ENCODE peak calls at places on chromosomes 3 and 15, in ten cellular contexts. I is cardiac muscle cell; A is HepG2; P is neuronal stem cell; V is psoas muscle; Q is ovary; S is CD8-positive, alpha-beta memory T cell; C is right atrium auricular region; Z is DND-41; N is GM23248. R is an unnamed sample. For H3K9me3, the result is how much of the 10 kb centered on the place peaks cover.

GRCh38 chr15:65512807-65513416 is 4.6 kb downstream of the DPP8 start:
- DNase-seq in V (peak), Q (peak), A (no peak), I (no peak), S (no peak), P (no peak), C (peak), Z (no peak), N (peak), R (no peak)

GRCh38 chr3:95289295-95289694 is 1226.4 kb downstream of the NSUN3 start:
- DNase-seq in I (no peak), C (no peak), A (no peak), Q (no peak), V (no peak), Z (no peak), P (no peak), N (peak), S (no peak), R (no peak)

GRCh38 chr3:76063019-76063418 is 277.7 kb upstream of the ZNF717 start:
- DNase-seq in N (peak), V (no peak), C (no peak), P (no peak), Z (no peak), A (no peak), Q (no peak), S (no peak), I (no peak), R (no peak)

GRCh38 chr3:190192087-190192486 is 71.4 kb upstream of the P3H2 start:
- DNase-seq in A (no peak), N (no peak), Q (no peak), Z (no peak), S (no peak), V (no peak), C (no peak), I (no peak), P (no peak), R (no peak)

GRCh38 chr3:134885877-134886621 is 91.0 kb downstream of the EPHB1 start:
- DNase-seq in N (peak), P (no peak), Z (peak), S (no peak), C (no peak), V (no peak), A (no peak), I (no peak), Q (no peak), R (no peak)

GRCh38 chr3:122502139-122502538 is 12.6 kb downstream of the KPNA1 start:
- DNase-seq in Q (no peak), I (no peak), N (no peak), Z (no peak), S (no peak), C (no peak), A (no peak), P (no peak), V (no peak), R (no peak)

GRCh38 chr15:89129123-89129815 is 41.0 kb downstream of the ABHD2 start:
- DNase-seq in A (no peak), N (peak), P (no peak), I (peak), Q (peak), Z (peak), V (no peak), C (no peak), S (peak), R (no peak)

GRCh38 chr3:27147215-27147614 is 222.0 kb downstream of the NEK10 start:
- DNase-seq in I (no peak), Z (no peak), N (peak), A (no peak), S (no peak), V (no peak), Q (no peak), P (no peak), C (no peak), R (no peak)

GRCh38 chr3:28743843-28744242 is 395.2 kb upstream of the AZI2 start:
- DNase-seq in S (no peak), A (no peak), Z (no peak), P (no peak), N (no peak), C (no peak), I (no peak), V (no peak), Q (no peak), R (no peak)

GRCh38 chr15:85751731-85752421 is 42.8 kb downstream of the KLHL25 start:
- DNase-seq in Z (no peak), Q (no peak), V (no peak), N (no peak), A (no peak), S (no peak), I (no peak), P (peak), C (no peak), R (no peak)

GRCh38 chr15:23869391-23869790 is 182.3 kb upstream of the NDN start:
- DNase-seq in Z (no peak), V (peak), P (peak), S (no peak), A (peak), Q (peak), C (no peak), N (peak), I (peak), R (no peak)

GRCh38 chr3:2511356-2511755 is 412.7 kb downstream of the CNTN4 start:
- DNase-seq in S (no peak), Q (no peak), V (no peak), N (no peak), C (no peak), P (no peak), Z (no peak), I (peak), A (no peak), R (no peak)

GRCh38 chr3:75886971-75887526 is 101.7 kb upstream of the ZNF717 start:
- DNase-seq in A (no peak), P (no peak), Z (no peak), N (no peak), C (no peak), S (no peak), I (no peak), V (no peak), Q (no peak), R (no peak)

GRCh38 chr15:89419370-89419984 is 76.9 kb downstream of the RHCG start:
- DNase-seq in C (no peak), Z (peak), Q (no peak), S (no peak), N (peak), V (no peak), A (peak), P (peak), I (peak), R (no peak)

GRCh38 chr3:188330138-188330537 is 176.2 kb downstream of the LPP start:
- DNase-seq in Z (no peak), N (no peak), V (no peak), S (no peak), I (no peak), C (no peak), Q (no peak), A (no peak), P (no peak), R (no peak)

GRCh38 chr3:49351521-49352011 is 6.6 kb downstream of the GPX1 start:
- DNase-seq in P (no peak), C (no peak), S (no peak), Z (no peak), N (peak), I (no peak), V (no peak), A (no peak), Q (no peak), R (no peak)

GRCh38 chr3:181210275-181210674 is 220.7 kb upstream of the DNAJC19 start:
- DNase-seq in I (peak), A (peak), Q (no peak), N (peak), C (no peak), P (peak), Z (no peak), S (no peak), V (no peak), R (no peak)

GRCh38 chr3:171327441-171328174 is 132.6 kb downstream of the TNIK start:
- DNase-seq in Z (peak), V (no peak), I (no peak), S (no peak), N (no peak), A (no peak), Q (no peak), P (no peak), C (no peak), R (no peak)

GRCh38 chr3:62954579-62954978 is 79.4 kb upstream of the CADPS start:
- DNase-seq in Z (no peak), A (no peak), N (no peak), S (no peak), V (no peak), C (no peak), I (no peak), P (no peak), Q (no peak), R (no peak)

GRCh38 chr3:30203301-30203700 is 403.1 kb upstream of the TGFBR2 start:
- DNase-seq in Z (no peak), N (peak), A (no peak), I (no peak), P (no peak), V (no peak), C (no peak), Q (no peak), S (no peak), R (no peak)

GRCh38 chr15:84653584-84653909 is 536 bp downstream of the WDR73 start:
- DNase-seq in P (no peak), I (no peak), C (no peak), Q (no peak), A (no peak), S (no peak), Z (no peak), V (no peak), N (no peak), R (no peak)

GRCh38 chr15:44654858-44655257 is 8.6 kb downstream of the SPG11 start:
- DNase-seq in C (no peak), V (no peak), N (peak), I (no peak), S (no peak), A (no peak), Z (no peak), Q (no peak), P (no peak), R (no peak)

GRCh38 chr3:28835751-28836150 is 445.1 kb upstream of the RBMS3 start:
- DNase-seq in S (no peak), I (no peak), A (no peak), N (peak), Q (no peak), P (no peak), C (no peak), Z (no peak), V (peak), R (no peak)

GRCh38 chr3:50609071-50609742 is 2.4 kb downstream of the CISH start:
- DNase-seq in C (no peak), Z (peak), P (no peak), V (no peak), Q (no peak), I (no peak), A (no peak), S (no peak), N (no peak), R (no peak)

GRCh38 chr3:184562146-184562861 is 719 bp downstream of the EPHB3 start:
- DNase-seq in V (no peak), C (no peak), N (peak), P (no peak), Q (no peak), I (no peak), Z (no peak), S (peak), A (no peak), R (no peak)

GRCh38 chr3:183917776-183918175 is 33.1 kb upstream of the PARL start:
- DNase-seq in N (no peak), V (no peak), A (no peak), I (no peak), C (no peak), Z (no peak), P (no peak), S (no peak), Q (no peak), R (no peak)

GRCh38 chr3:45591547-45591912 is 3.0 kb upstream of the LIMD1 start:
- DNase-seq in P (no peak), V (no peak), Q (no peak), A (no peak), S (no peak), N (no peak), I (no peak), C (no peak), Z (no peak), R (no peak)
- H3K4me3 ChIP-seq in P (no peak), V (no peak), Q (no peak), A (no peak), S (no peak), N (no peak), I (no peak), C (no peak), Z (no peak), R (no peak)

GRCh38 chr3:147421184-147421912 is 12.2 kb downstream of the ZIC1 start:
- DNase-seq in P (peak), N (peak), Z (no peak), C (no peak), V (no peak), Q (no peak), I (peak), S (no peak), A (no peak), R (no peak)
- H3K9me3 ChIP-seq in P (under half), N (under half), Z (under half), C (under half), V (under half), Q (under half), I (under half), S (under half), A (under half), R (under half)

GRCh38 chr15:79966634-79967330 is 4.2 kb downstream of the BCL2A1 start:
- DNase-seq in A (no peak), N (no peak), V (no peak), Q (no peak), Z (no peak), P (no peak), I (no peak), C (no peak), S (no peak), R (no peak)

GRCh38 chr15:79965836-79966630 is 5.0 kb downstream of the BCL2A1 start:
- DNase-seq in Z (no peak), I (no peak), C (no peak), S (no peak), P (no peak), Q (no peak), V (no peak), A (peak), N (no peak), R (no peak)

GRCh38 chr15:79964232-79964820 is 6.7 kb downstream of the BCL2A1 start:
- DNase-seq in Z (no peak), P (no peak), A (no peak), S (no peak), N (no peak), C (no peak), V (no peak), Q (no peak), I (no peak), R (no peak)

GRCh38 chr15:79969175-79969574 is 1.8 kb downstream of the BCL2A1 start:
- DNase-seq in Q (no peak), P (no peak), N (no peak), A (no peak), I (no peak), V (no peak), Z (no peak), C (no peak), S (no peak), R (no peak)

DNA sequence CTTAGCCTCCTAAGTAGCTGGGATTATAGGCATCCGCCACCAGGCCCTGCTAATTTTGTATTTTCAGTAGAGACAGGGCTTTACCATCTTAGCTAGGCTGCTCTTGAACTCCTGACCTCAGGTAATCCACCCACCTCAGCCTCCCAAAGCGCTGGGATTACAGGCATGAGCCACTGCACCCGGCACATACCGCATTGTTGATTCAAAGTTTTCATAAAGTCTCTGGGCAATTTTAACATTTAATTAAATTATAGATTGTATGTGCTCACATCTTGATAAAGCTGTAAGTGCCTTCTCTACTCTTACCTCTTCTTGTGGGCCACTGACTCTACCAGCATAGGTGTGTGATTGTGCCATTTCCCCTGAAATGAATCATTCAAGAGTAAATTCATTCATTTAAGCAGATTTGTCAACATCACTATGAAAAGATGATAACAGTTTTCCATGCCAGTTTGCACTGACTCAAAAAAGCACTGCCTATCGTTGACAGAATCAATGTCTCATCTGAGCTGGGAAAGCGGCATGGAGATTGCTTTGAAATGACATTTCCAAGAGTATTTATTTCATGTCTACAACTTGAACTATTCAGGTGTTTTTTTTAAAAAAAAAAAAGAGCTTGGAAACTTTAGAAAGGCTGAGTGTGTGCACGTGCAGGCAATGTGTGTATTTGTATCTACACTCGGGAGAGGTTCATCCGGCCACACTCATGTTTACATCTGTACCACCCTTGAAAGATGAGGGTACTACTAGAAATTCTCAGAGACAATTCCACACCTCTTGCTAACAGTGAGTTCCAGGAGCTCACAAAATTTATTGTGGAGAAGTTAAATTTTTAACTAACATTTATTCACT is 3.4 kb downstream of the BCL2A1 start:
- DNase-seq in S (no peak), A (no peak), P (no peak), N (no peak), Q (no peak), I (no peak), V (no peak), Z (no peak), C (no peak), R (no peak)
- H3K4me3 ChIP-seq in S (peak), A (no peak), P (no peak), N (no peak), Q (no peak), I (no peak), V (no peak), Z (no peak), C (no peak), R (no peak)

GRCh38 chr15:20386198-20386597 is 155.4 kb downstream of the GOLGA6L6 start:
- DNase-seq in A (no peak), N (no peak), P (no peak), C (no peak), I (no peak), Q (no peak), S (no peak), V (no peak), Z (no peak), R (no peak)
- H3K9me3 ChIP-seq in A (under half), N (under half), P (under half), C (under half), I (half or more), Q (under half), S (under half), V (under half), Z (under half), R (under half)

GRCh38 chr3:46885612-46886011 is 8.1 kb downstream of the PTH1R start:
- DNase-seq in Z (no peak), A (no peak), C (no peak), V (no peak), I (no peak), S (no peak), N (no peak), Q (no peak), P (no peak), R (no peak)
- H3K4me3 ChIP-seq in Z (no peak), A (no peak), C (no peak), V (no peak), I (no peak), S (no peak), N (no peak), Q (no peak), P (no peak), R (no peak)

DNA sequence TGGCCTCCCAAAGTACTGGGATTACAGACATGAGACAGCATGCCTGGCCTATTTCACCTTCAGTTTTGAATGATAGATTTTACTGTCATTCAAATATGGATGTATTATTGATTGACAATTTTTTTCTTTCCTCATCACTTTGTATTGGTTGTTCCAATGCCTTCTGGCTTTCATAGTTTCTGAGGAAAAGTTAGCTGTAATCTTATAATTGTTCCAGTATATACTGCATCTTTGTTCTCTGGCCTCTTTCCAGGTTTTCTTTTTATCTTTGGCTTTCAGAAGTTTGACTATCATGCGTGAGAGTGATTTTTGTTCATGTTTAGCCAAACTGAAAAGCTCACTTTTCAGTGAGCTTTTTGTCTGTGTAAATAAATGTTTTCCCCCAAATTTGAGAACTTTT is 157.1 kb downstream of the RSRC1 start:
- DNase-seq in P (no peak), Z (no peak), I (no peak), V (no peak), Q (no peak), C (no peak), S (no peak), A (no peak), N (peak), R (no peak)
- H3K9me3 ChIP-seq in P (under half), Z (under half), I (under half), V (under half), Q (under half), C (under half), S (under half), A (under half), N (under half), R (under half)

GRCh38 chr3:11610044-11610671 is 33.6 kb downstream of the VGLL4 start:
- DNase-seq in S (no peak), I (no peak), C (peak), V (peak), P (no peak), A (peak), N (no peak), Q (peak), Z (no peak), R (no peak)

GRCh38 chr3:11610700-11611099 is 33.0 kb downstream of the VGLL4 start:
- DNase-seq in N (no peak), S (no peak), P (no peak), A (no peak), Z (no peak), C (no peak), I (no peak), V (no peak), Q (no peak), R (peak)

GRCh38 chr3:11611271-11611893 is 32.3 kb downstream of the VGLL4 start:
- DNase-seq in P (no peak), Z (no peak), S (no peak), Q (no peak), C (no peak), V (no peak), A (no peak), N (no peak), I (no peak), R (no peak)

GRCh38 chr3:11607816-11608215 is 35.9 kb downstream of the VGLL4 start:
- DNase-seq in A (peak), Q (no peak), S (no peak), V (no peak), Z (no peak), I (peak), N (peak), P (no peak), C (no peak), R (no peak)

GRCh38 chr3:11609481-11609880 is 34.2 kb downstream of the VGLL4 start:
- DNase-seq in C (no peak), A (no peak), N (no peak), I (no peak), Q (no peak), Z (no peak), V (no peak), P (no peak), S (no peak), R (no peak)
- H3K4me3 ChIP-seq in C (peak), A (peak), N (no peak), I (no peak), Q (no peak), Z (no peak), V (peak), P (no peak), S (no peak), R (no peak)

GRCh38 chr3:152315623-152316022 is 46.9 kb downstream of the MBNL1 start:
- DNase-seq in Z (no peak), I (no peak), A (no peak), P (no peak), Q (no peak), C (no peak), N (no peak), S (no peak), V (no peak), R (no peak)
- H3K9me3 ChIP-seq in Z (under half), I (under half), A (under half), P (under half), Q (under half), C (under half), N (under half), S (under half), V (under half), R (under half)

GRCh38 chr3:141109761-141110160 is 58.6 kb downstream of the SPSB4 start:
- DNase-seq in Z (no peak), V (no peak), C (peak), Q (no peak), N (no peak), A (no peak), I (peak), P (no peak), S (no peak), R (peak)

GRCh38 chr3:141112686-141113255 is 61.6 kb downstream of the SPSB4 start:
- DNase-seq in C (peak), N (no peak), V (no peak), I (no peak), Q (no peak), S (no peak), P (no peak), A (no peak), Z (no peak), R (peak)

GRCh38 chr3:141114179-141114745 is 63.1 kb downstream of the SPSB4 start:
- DNase-seq in I (no peak), Q (no peak), P (no peak), Z (no peak), S (no peak), A (no peak), C (peak), V (no peak), N (no peak), R (peak)

GRCh38 chr3:141110322-141110721 is 59.2 kb downstream of the SPSB4 start:
- DNase-seq in A (no peak), I (no peak), S (no peak), N (no peak), C (no peak), P (no peak), Z (no peak), Q (no peak), V (no peak), R (peak)

GRCh38 chr3:141111364-141112150 is 60.4 kb downstream of the SPSB4 start:
- DNase-seq in S (no peak), P (no peak), Q (no peak), C (no peak), N (no peak), Z (peak), V (no peak), I (no peak), A (no peak), R (peak)
- H3K4me3 ChIP-seq in S (no peak), P (no peak), Q (no peak), C (no peak), N (no peak), Z (no peak), V (no peak), I (no peak), A (no peak), R (no peak)

R was measured in vagina.